ENCODE peak calls at places on chromosome 2, in four cellular contexts. J is lower leg skin, T is SK-N-SH, R is nephron progenitor cell. I is an unnamed sample.

GRCh38 chr2:237137626-237138323 is 52.1 kb downstream of the COPS8 start:
- DNase-seq in R (no peak), J (peak), T (no peak), I (peak)

GRCh38 chr2:241198381-241199282 is 10.2 kb downstream of the ANO7 start:
- DNase-seq in R (peak), T (no peak), J (no peak), I (no peak)

GRCh38 chr2:11708106-11708505 is 38.1 kb upstream of the NTSR2 start:
- DNase-seq in T (no peak), R (no peak), J (no peak), I (no peak)

GRCh38 chr2:131125195-131125757 is 20.1 kb downstream of the PLEKHB2 start:
- DNase-seq in J (no peak), R (no peak), T (no peak), I (no peak)

GRCh38 chr2:223896751-223897320 is 48.3 kb downstream of the WDFY1 start:
- DNase-seq in J (peak), T (no peak), R (no peak), I (no peak)

GRCh38 chr2:118973542-118973951 is 31.6 kb downstream of the MARCO start:
- DNase-seq in T (no peak), J (peak), R (no peak), I (no peak)

GRCh38 chr2:175955168-175955567 is 46.9 kb downstream of the LNPK start:
- DNase-seq in T (no peak), J (no peak), R (no peak), I (no peak)

GRCh38 chr2:68588589-68588988 is 54.8 kb upstream of the PROKR1 start:
- DNase-seq in R (no peak), T (no peak), J (no peak), I (no peak)

GRCh38 chr2:9818097-9818496 is 25.2 kb upstream of the TAF1B start:
- DNase-seq in T (no peak), J (peak), R (no peak), I (peak)

GRCh38 chr2:229098810-229099209 is 172.3 kb downstream of the PID1 start:
- DNase-seq in R (no peak), T (no peak), J (no peak), I (no peak)

GRCh38 chr2:199223791-199224190 is 233.9 kb downstream of the SATB2 start:
- DNase-seq in T (no peak), J (no peak), R (no peak), I (no peak)

GRCh38 chr2:3500326-3500899 is 18.9 kb downstream of the ADI1 start:
- DNase-seq in J (peak), T (no peak), R (no peak), I (peak)

GRCh38 chr2:23359631-23360567 is 25.1 kb upstream of the KLHL29 start:
- DNase-seq in R (no peak), T (no peak), J (peak), I (no peak)

GRCh38 chr2:155975734-155976133 is 356.8 kb downstream of the NR4A2 start:
- DNase-seq in J (no peak), T (no peak), R (no peak), I (no peak)

GRCh38 chr2:206798009-206798408 is 32.6 kb downstream of the FASTKD2 start:
- DNase-seq in R (no peak), J (no peak), T (no peak), I (no peak)

GRCh38 chr2:71578665-71579371 is 125.5 kb downstream of the DYSF start:
- DNase-seq in T (no peak), J (peak), R (no peak), I (no peak)

GRCh38 chr2:222884114-222884764 is 23.4 kb downstream of the ACSL3 start:
- DNase-seq in J (no peak), T (no peak), R (no peak), I (no peak)

GRCh38 chr2:132729572-132729971 is 59.6 kb upstream of the LYPD1 start:
- DNase-seq in J (no peak), T (no peak), R (no peak), I (no peak)

GRCh38 chr2:176085861-176086771 is 2.4 kb upstream of the EVX2 start:
- DNase-seq in T (peak), J (peak), R (peak), I (no peak)

GRCh38 chr2:104736026-104736425 is 117.9 kb upstream of the POU3F3 start:
- DNase-seq in J (no peak), T (no peak), R (no peak), I (no peak)

GRCh38 chr2:8893978-8894820 is 56.8 kb upstream of the KIDINS220 start:
- DNase-seq in R (no peak), T (no peak), J (peak), I (no peak)

GRCh38 chr2:169571571-169571970 is 2.1 kb downstream of the FASTKD1 start:
- DNase-seq in R (no peak), J (no peak), T (no peak), I (no peak)

GRCh38 chr2:56898986-56899385 is 715.2 kb downstream of the CCDC85A start:
- DNase-seq in J (no peak), T (no peak), R (no peak), I (no peak)

GRCh38 chr2:229330952-229331351 is 59.9 kb upstream of the PID1 start:
- DNase-seq in J (no peak), R (no peak), T (no peak), I (no peak)

GRCh38 chr2:134268265-134268664 is 14.4 kb downstream of the MGAT5 start:
- DNase-seq in T (no peak), R (no peak), J (no peak), I (no peak)

GRCh38 chr2:75646090-75646582 is 447 bp upstream of the MRPL19 start:
- DNase-seq in R (no peak), J (no peak), T (no peak), I (no peak)

GRCh38 chr2:144489315-144489920 is 30.5 kb downstream of the ZEB2 start:
- DNase-seq in J (no peak), R (no peak), T (no peak), I (no peak)

GRCh38 chr2:174667461-174667860 is 69.9 kb upstream of the WIPF1 start:
- DNase-seq in T (no peak), R (no peak), J (no peak), I (no peak)

GRCh38 chr2:86490245-86490644 is 49.1 kb downstream of the KDM3A start:
- DNase-seq in R (no peak), T (no peak), J (no peak), I (no peak)

GRCh38 chr2:43460141-43460540 is 135.7 kb downstream of the THADA start:
- DNase-seq in T (no peak), J (no peak), R (no peak), I (no peak)

GRCh38 chr2:6445156-6445555 is 420.6 kb downstream of the CMPK2 start:
- DNase-seq in R (no peak), J (no peak), T (no peak), I (no peak)

GRCh38 chr2:238117199-238118154 is 17.3 kb downstream of the ESPNL start:
- DNase-seq in R (no peak), T (no peak), J (no peak), I (no peak)

GRCh38 chr2:144801325-144801724 is 281.4 kb upstream of the ZEB2 start:
- DNase-seq in T (no peak), J (no peak), R (no peak), I (no peak)

GRCh38 chr2:145137211-145137610 is 617.3 kb upstream of the ZEB2 start:
- DNase-seq in T (no peak), J (no peak), R (no peak), I (no peak)

DNA sequence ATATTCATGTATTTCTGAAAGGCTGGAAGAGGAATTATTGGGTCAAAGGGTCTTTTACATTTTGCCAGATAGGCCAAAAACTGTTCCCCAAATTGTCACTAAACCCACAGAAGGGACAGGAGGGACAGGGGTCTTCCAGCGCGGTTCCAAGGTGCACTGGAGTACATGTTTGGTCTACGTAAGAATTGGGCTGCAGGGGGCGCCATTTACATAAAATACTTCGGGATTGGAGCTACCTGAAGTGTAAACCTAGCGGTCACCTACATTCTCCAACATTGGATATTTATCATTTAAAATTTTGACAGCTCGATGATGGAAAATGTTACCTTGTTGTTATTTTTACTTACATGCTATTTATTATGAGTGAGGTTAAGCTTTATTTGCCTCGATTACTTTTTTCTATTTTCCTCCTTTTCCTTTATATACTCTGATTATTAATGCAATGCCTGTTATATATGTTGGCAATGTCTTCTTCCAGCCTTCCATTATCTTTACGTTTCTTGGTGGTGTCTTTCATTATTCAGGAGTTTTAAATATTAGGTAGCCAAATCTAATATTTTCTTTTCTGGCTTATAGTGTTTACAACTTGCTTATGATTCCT is 43.0 kb upstream of the RAB6C start:
- DNase-seq in T (peak), J (peak), R (peak), I (no peak)
- TF ChIP-seq CTCF in T (peak), J (no peak), R (peak), I (peak)

GRCh38 chr2:189348369-189348768 is 92.9 kb upstream of the WDR75 start:
- DNase-seq in J (no peak), R (no peak), T (no peak), I (no peak)

GRCh38 chr2:189344036-189344435 is 97.2 kb upstream of the WDR75 start:
- DNase-seq in R (no peak), J (no peak), T (no peak), I (no peak)

GRCh38 chr2:189350515-189351209 is 90.6 kb upstream of the WDR75 start:
- DNase-seq in R (no peak), J (no peak), T (no peak), I (no peak)

DNA sequence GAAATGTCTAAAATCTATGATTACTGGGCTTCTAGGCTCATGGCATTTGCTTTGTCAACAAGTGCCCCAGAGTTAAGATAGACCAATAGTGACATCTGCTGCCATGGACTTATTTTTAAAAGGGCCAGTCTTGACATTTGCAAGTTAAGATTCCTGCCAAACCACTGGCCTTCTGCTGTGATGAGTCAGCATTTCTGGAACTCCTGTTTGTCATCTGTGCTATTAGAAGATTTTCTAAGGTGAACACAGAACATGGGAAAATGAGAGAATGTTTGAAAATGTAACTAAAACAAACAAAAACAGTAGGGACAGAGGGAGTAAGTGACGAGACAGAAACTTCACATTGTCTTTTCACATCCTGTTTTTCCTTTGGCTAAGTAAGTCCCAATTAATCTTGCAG is 93.7 kb upstream of the WDR75 start:
- DNase-seq in R (no peak), J (no peak), T (no peak), I (no peak)
- TF ChIP-seq CTCF in R (no peak), J (no peak), T (peak), I (peak)

GRCh38 chr2:182761903-182762302 is 45.8 kb downstream of the DNAJC10 start:
- DNase-seq in R (no peak), J (no peak), T (no peak), I (no peak)
- TF ChIP-seq CTCF in R (no peak), J (no peak), T (no peak), I (peak)

GRCh38 chr2:235641333-235641732 is 147.5 kb downstream of the AGAP1 start:
- DNase-seq in T (no peak), J (no peak), R (no peak), I (no peak)

GRCh38 chr2:235643680-235644117 is 149.9 kb downstream of the AGAP1 start:
- DNase-seq in R (no peak), J (no peak), T (peak), I (no peak)

GRCh38 chr2:235644191-235644590 is 150.3 kb downstream of the AGAP1 start:
- DNase-seq in R (no peak), T (peak), J (no peak), I (no peak)

GRCh38 chr2:235641956-235642355 is 148.1 kb downstream of the AGAP1 start:
- DNase-seq in R (no peak), T (no peak), J (no peak), I (no peak)

GRCh38 chr2:235642446-235643107 is 148.7 kb downstream of the AGAP1 start:
- DNase-seq in J (no peak), R (no peak), T (peak), I (no peak)
- TF ChIP-seq CTCF in J (no peak), R (no peak), T (no peak), I (peak)

I was measured in osteocyte.